ENCODE peak calls at places on chromosomes 3 and 15, in eight cellular contexts. P is brain microvascular endothelial cell, J is OCI-LY7, Z is A549, H is body of pancreas, K is neural progenitor cell, E is psoas muscle, O is colonic mucosa. D is an unnamed sample.

GRCh38 chr3:172034786-172035685 is 4.3 kb upstream of the FNDC3B start:
- DNase-seq in K (peak), P (no peak), O (peak), E (no peak), H (peak), J (peak), Z (no peak), D (no peak)

GRCh38 chr3:10366681-10367101 is 45.8 kb upstream of the SEC13 start:
- DNase-seq in E (peak), O (no peak), K (peak), J (no peak), Z (peak), P (peak), H (peak), D (peak)

GRCh38 chr3:49158108-49158709 is 7.9 kb downstream of the CCDC71 start:
- DNase-seq in H (peak), O (peak), K (peak), Z (no peak), P (no peak), J (peak), E (peak), D (no peak)

GRCh38 chr15:39833515-39833981 is 50.9 kb upstream of the FSIP1 start:
- DNase-seq in H (no peak), J (no peak), E (no peak), K (no peak), O (no peak), P (no peak), Z (no peak), D (no peak)

GRCh38 chr3:43883729-43884396 is 193.1 kb downstream of the ABHD5 start:
- DNase-seq in Z (no peak), K (no peak), E (no peak), H (peak), O (no peak), J (no peak), P (no peak), D (no peak)

GRCh38 chr15:94576889-94577533 is 345.6 kb downstream of the MCTP2 start:
- DNase-seq in Z (no peak), O (peak), K (peak), J (peak), E (no peak), P (no peak), H (peak), D (no peak)

GRCh38 chr15:52657338-52657737 is 21.9 kb downstream of the ATOSA start:
- DNase-seq in K (no peak), O (no peak), P (peak), H (no peak), E (no peak), Z (no peak), J (no peak), D (peak)

GRCh38 chr15:74335396-74335795 is 32.0 kb downstream of the CYP11A1 start:
- DNase-seq in J (no peak), K (no peak), E (no peak), O (no peak), Z (no peak), H (no peak), P (no peak), D (no peak)

GRCh38 chr15:47768730-47769129 is 51.4 kb downstream of the SEMA6D start:
- DNase-seq in J (no peak), H (no peak), P (no peak), K (no peak), Z (no peak), O (no peak), E (no peak), D (no peak)

GRCh38 chr15:29097971-29098370 is 171.7 kb downstream of the NSMCE3 start:
- DNase-seq in Z (no peak), J (no peak), O (no peak), P (no peak), H (no peak), K (no peak), E (no peak), D (no peak)

GRCh38 chr15:92613841-92614240 is 41.7 kb downstream of the FAM174B start:
- DNase-seq in Z (no peak), K (no peak), H (no peak), J (no peak), E (no peak), P (no peak), O (no peak), D (no peak)

GRCh38 chr3:194307849-194308248 is 43.3 kb downstream of the CPN2 start:
- DNase-seq in P (no peak), E (no peak), Z (no peak), K (no peak), O (no peak), J (no peak), H (no peak), D (no peak)

GRCh38 chr3:9630550-9631139 is 18.7 kb upstream of the MTMR14 start:
- DNase-seq in H (no peak), E (no peak), P (no peak), J (no peak), O (no peak), Z (no peak), K (no peak), D (no peak)

GRCh38 chr15:61828860-61829513 is 231.3 kb downstream of the VPS13C start:
- DNase-seq in E (peak), K (no peak), Z (no peak), H (no peak), P (no peak), O (no peak), J (no peak), D (no peak)

GRCh38 chr3:152835311-152836102 is 576 bp downstream of the P2RY1 start:
- DNase-seq in E (peak), O (peak), K (peak), H (peak), Z (peak), P (peak), J (no peak), D (no peak)

GRCh38 chr3:58635371-58636285 is 30.9 kb downstream of the FAM3D start:
- DNase-seq in E (no peak), O (no peak), H (no peak), P (no peak), K (no peak), J (no peak), Z (no peak), D (no peak)

GRCh38 chr3:65595222-65595996 is 443.3 kb downstream of the MAGI1 start:
- DNase-seq in E (no peak), K (peak), Z (no peak), P (no peak), J (no peak), O (no peak), H (no peak), D (no peak)

GRCh38 chr3:31755911-31756658 is 223.4 kb downstream of the STT3B start:
- DNase-seq in O (peak), P (no peak), Z (no peak), K (no peak), H (no peak), J (peak), E (no peak), D (no peak)

GRCh38 chr3:53229606-53230005 is 26.2 kb downstream of the TKT start:
- DNase-seq in K (no peak), Z (no peak), H (no peak), O (no peak), P (no peak), E (no peak), J (no peak), D (no peak)

GRCh38 chr3:107884719-107885460 is 205.9 kb downstream of the CD47 start:
- DNase-seq in K (peak), P (no peak), O (no peak), E (no peak), J (no peak), Z (no peak), H (peak), D (peak)

GRCh38 chr3:113405180-113405579 is 36.1 kb downstream of the CFAP44 start:
- DNase-seq in E (no peak), K (no peak), Z (no peak), H (no peak), J (no peak), O (no peak), P (peak), D (no peak)

GRCh38 chr15:78302579-78302978 is 3.2 kb upstream of the SKIC8 start:
- DNase-seq in J (no peak), E (no peak), Z (no peak), P (peak), O (no peak), H (no peak), K (no peak), D (peak)

GRCh38 chr3:150169279-150169970 is 198.7 kb upstream of the PFN2 start:
- DNase-seq in O (no peak), K (no peak), P (no peak), J (no peak), Z (no peak), H (no peak), E (no peak), D (no peak)

GRCh38 chr15:42059661-42060476 is 34.5 kb downstream of the PLA2G4D start:
- DNase-seq in K (peak), P (peak), Z (peak), E (no peak), O (peak), J (peak), H (peak), D (no peak)

GRCh38 chr3:187593347-187593850 is 76.8 kb downstream of the SST start:
- DNase-seq in K (no peak), Z (no peak), O (no peak), E (no peak), J (no peak), H (no peak), P (no peak), D (no peak)

GRCh38 chr3:100358413-100358812 is 23.9 kb downstream of the NIT2 start:
- DNase-seq in O (no peak), E (no peak), Z (no peak), J (no peak), H (no peak), P (no peak), K (no peak), D (no peak)

GRCh38 chr3:159455741-159456181 is 532.9 kb upstream of the IL12A start:
- DNase-seq in K (no peak), Z (no peak), E (no peak), O (no peak), H (no peak), J (no peak), P (peak), D (no peak)

GRCh38 chr15:70761931-70762468 is 1.4 kb downstream of the UACA start:
- DNase-seq in H (no peak), Z (no peak), P (no peak), J (no peak), K (no peak), E (no peak), O (no peak), D (no peak)

GRCh38 chr15:81189583-81190283 is 6.9 kb upstream of the IL16 start:
- DNase-seq in K (no peak), P (peak), E (peak), J (no peak), H (peak), Z (no peak), O (no peak), D (peak)

GRCh38 chr3:105365536-105366301 is 990 bp upstream of the ALCAM start:
- DNase-seq in K (peak), P (peak), O (peak), E (no peak), Z (peak), J (peak), H (peak), D (no peak)

GRCh38 chr3:87298111-87298718 is 21.8 kb upstream of the POU1F1 start:
- DNase-seq in Z (peak), H (no peak), K (peak), P (no peak), J (peak), O (no peak), E (no peak), D (peak)

GRCh38 chr3:147393261-147393964 is 12.9 kb downstream of the ZIC4 start:
- DNase-seq in H (no peak), J (no peak), P (no peak), Z (no peak), K (peak), E (peak), O (no peak), D (no peak)

GRCh38 chr15:89400121-89400996 is 65.7 kb upstream of the POLG start:
- DNase-seq in K (peak), P (no peak), J (no peak), E (no peak), Z (peak), O (no peak), H (no peak), D (no peak)

GRCh38 chr3:123486460-123486859 is 37.6 kb upstream of the ADCY5 start:
- DNase-seq in K (no peak), H (no peak), E (no peak), O (no peak), Z (no peak), P (no peak), J (no peak), D (no peak)

GRCh38 chr3:97793415-97794019 is 28.3 kb upstream of the CRYBG3 start:
- DNase-seq in J (peak), E (no peak), H (peak), O (no peak), K (peak), Z (peak), P (peak), D (peak)

GRCh38 chr3:39144095-39144747 is 9.2 kb downstream of the CSRNP1 start:
- DNase-seq in E (peak), J (no peak), O (no peak), P (no peak), H (no peak), K (no peak), Z (no peak), D (no peak)

GRCh38 chr3:156834435-156834834 is 8.3 kb downstream of the LEKR1 start:
- DNase-seq in H (no peak), E (no peak), Z (no peak), J (no peak), O (no peak), P (no peak), K (no peak), D (no peak)

GRCh38 chr3:135779590-135780235 is 185.8 kb upstream of the PPP2R3A start:
- DNase-seq in Z (no peak), K (no peak), H (no peak), E (no peak), J (no peak), O (no peak), P (no peak), D (no peak)
- TF ChIP-seq CTCF in Z (no peak), K (no peak), H (no peak), E (no peak), J (no peak), O (no peak), P (no peak), D (no peak)

DNA sequence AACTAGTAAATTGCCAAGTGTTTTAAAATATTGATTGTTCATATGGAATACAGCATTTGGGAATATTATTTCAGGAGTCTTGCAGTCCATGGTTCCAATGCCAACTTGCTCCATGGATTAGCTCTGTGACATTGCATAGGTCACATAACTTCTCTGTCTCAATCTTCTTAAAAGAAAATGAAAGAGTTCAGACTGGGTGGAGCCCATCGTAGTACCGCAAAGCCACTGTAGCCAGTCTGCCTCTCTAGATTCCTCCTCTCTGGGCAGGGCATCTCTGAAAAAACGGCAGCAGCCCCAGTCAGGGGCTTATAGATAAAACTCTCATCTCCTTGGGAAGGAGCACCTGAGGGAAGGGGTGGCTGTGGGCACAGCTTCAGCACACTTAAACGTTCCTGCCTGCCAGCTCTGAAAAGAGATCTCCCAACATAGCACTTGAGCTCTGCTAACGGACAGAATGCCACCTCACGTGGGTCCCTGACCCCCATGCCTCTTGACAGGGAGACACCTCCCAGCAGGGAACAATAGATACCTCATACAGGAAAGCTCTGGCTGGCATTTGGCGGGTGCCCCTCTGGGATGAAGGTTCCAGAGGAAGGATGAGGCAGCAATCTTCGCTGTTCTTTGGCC is 168.8 kb upstream of the CNTN4 start:
- DNase-seq in K (no peak), P (no peak), H (no peak), E (no peak), Z (no peak), O (no peak), J (no peak), D (no peak)
- H3K27ac ChIP-seq in K (no peak), P (no peak), H (no peak), E (no peak), Z (no peak), O (no peak), J (no peak), D (no peak)

GRCh38 chr3:104269771-104270170 is 1096.9 kb upstream of the ALCAM start:
- DNase-seq in E (no peak), O (no peak), H (no peak), Z (no peak), J (no peak), K (no peak), P (no peak), D (no peak)

GRCh38 chr3:104275199-104275598 is 1091.5 kb upstream of the ALCAM start:
- DNase-seq in E (no peak), H (no peak), Z (no peak), K (no peak), J (no peak), P (no peak), O (no peak), D (no peak)

GRCh38 chr3:104273046-104273649 is 1093.6 kb upstream of the ALCAM start:
- DNase-seq in E (no peak), J (peak), K (peak), Z (no peak), O (no peak), P (peak), H (no peak), D (no peak)
- TF ChIP-seq CTCF in E (peak), J (peak), K (peak), Z (peak), O (peak), P (peak), H (peak), D (peak)

GRCh38 chr3:129745253-129745652 is 138.8 kb upstream of the PLXND1 start:
- DNase-seq in Z (no peak), K (no peak), H (no peak), O (peak), E (no peak), P (peak), J (no peak), D (peak)

GRCh38 chr3:129747982-129748381 is 141.5 kb upstream of the PLXND1 start:
- DNase-seq in H (no peak), O (no peak), J (no peak), P (no peak), E (no peak), Z (no peak), K (no peak), D (no peak)

GRCh38 chr3:129746629-129747028 is 140.2 kb upstream of the PLXND1 start:
- DNase-seq in K (no peak), J (no peak), E (no peak), H (no peak), P (no peak), Z (no peak), O (no peak), D (no peak)

DNA sequence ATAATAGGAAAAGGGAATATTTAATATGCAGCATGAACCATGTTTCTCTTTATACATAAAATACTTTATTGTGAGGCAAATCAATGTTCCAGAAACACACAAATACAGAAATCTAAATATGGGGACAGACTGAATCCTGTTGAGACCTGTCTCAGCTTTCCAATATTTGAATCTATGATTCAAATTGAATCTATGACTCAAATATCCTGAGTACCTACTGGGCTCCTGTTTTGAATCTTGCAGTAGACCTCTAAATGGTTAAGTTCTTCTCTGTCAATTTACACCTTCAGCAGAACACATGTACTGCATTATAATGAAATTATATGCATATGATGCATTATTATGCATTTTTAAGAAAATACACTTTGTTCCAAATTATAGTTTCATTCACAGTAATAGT is 143.2 kb upstream of the PLXND1 start:
- DNase-seq in J (no peak), K (no peak), O (no peak), P (no peak), H (no peak), E (no peak), Z (no peak), D (no peak)
- H3K27ac ChIP-seq in J (no peak), K (no peak), O (no peak), P (no peak), H (no peak), E (no peak), Z (no peak), D (no peak)

GRCh38 chr3:71177375-71177774 is 406.2 kb downstream of the FOXP1 start:
- DNase-seq in J (no peak), E (no peak), K (no peak), P (no peak), Z (no peak), O (no peak), H (no peak), D (no peak)

GRCh38 chr3:71173421-71173975 is 410.0 kb downstream of the FOXP1 start:
- DNase-seq in J (no peak), O (no peak), K (no peak), E (no peak), H (no peak), P (peak), Z (no peak), D (no peak)

GRCh38 chr3:71172951-71173350 is 410.6 kb downstream of the FOXP1 start:
- DNase-seq in P (peak), H (no peak), O (no peak), J (no peak), K (no peak), E (no peak), Z (no peak), D (peak)

GRCh38 chr3:71175722-71176365 is 407.7 kb downstream of the FOXP1 start:
- DNase-seq in K (no peak), Z (no peak), H (no peak), P (no peak), O (no peak), E (no peak), J (no peak), D (no peak)

GRCh38 chr3:71176366-71176765 is 407.2 kb downstream of the FOXP1 start:
- DNase-seq in Z (no peak), K (peak), H (no peak), O (no peak), E (no peak), P (no peak), J (peak), D (no peak)
- TF ChIP-seq CTCF in Z (no peak), K (peak), H (no peak), O (no peak), E (no peak), P (peak), J (no peak), D (no peak)

DNA sequence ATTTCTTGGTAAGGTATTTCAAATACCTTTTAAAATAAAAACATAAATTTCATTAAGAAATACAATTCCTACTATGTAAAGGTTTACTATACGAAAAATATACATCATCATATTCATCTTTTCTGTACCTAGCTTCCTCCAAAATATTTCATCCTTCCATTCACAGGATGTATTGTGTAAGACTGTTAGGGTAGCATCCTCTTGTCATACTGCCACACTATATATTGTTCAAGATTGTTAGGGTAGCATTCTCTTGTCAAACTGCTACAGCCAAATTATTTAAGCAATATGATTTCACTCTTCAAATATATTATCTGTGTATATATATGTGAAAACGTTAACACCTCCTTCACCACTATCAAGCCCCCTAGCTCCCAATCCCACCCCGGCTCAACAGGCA is 3.5 kb downstream of the RPL22L1 start:
- DNase-seq in P (no peak), Z (no peak), H (no peak), J (no peak), E (no peak), K (no peak), O (no peak), D (no peak)
- H3K27ac ChIP-seq in P (no peak), Z (no peak), H (no peak), J (peak), E (no peak), K (no peak), O (no peak), D (no peak)

DNA sequence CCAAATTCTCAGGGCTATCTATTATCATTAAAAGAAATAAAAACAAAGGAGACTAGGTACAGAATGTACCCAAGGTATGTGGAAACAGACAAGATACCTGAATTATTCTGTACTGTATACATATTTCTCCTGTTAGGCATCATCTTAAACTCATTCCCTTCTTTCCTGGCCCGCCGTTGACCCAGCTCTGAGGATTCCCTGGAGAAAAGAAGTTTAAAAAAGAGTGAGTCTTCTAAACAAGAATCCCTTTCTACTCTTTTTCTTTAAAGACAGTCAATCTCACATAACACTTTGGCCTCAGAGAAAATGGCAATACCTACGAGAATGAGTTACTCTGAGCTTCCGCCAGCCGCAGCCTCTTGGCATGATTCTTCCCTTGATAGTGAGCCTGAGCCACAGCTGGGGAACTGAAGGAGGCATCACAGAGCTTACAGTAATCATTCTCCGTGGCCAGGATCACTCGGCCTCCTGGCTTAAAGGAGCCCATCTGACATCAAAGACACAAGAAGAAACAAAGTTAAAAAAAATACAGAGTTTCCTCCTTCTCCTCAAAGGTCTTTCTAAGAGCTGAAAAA is 44.2 kb downstream of the ZMAT3 start:
- DNase-seq in H (no peak), O (no peak), J (no peak), P (peak), Z (no peak), K (peak), E (no peak), D (no peak)
- TF ChIP-seq CTCF in H (no peak), O (no peak), J (no peak), P (peak), Z (no peak), K (no peak), E (no peak), D (peak)

D was measured in AG04450.